ENCODE peak calls at places on chromosomes 11 and 22, in six cellular contexts. M is CD8-positive, alpha-beta T cell; V is mesothelial cell of epicardium; T is testis; A is activated CD8-positive, alpha-beta T cell treated with anti-CD3 and anti-CD28 coated beads for 36 hours; Y is fibroblast of pulmonary artery. R is an unnamed sample.

GRCh38 chr11:456533-456932 is 6.5 kb downstream of the PTDSS2 start:
- DNase-seq in M (peak), V (no peak), T (no peak), A (peak), Y (no peak), R (peak)

GRCh38 chr11:2470495-2470894 is 25.7 kb downstream of the KCNQ1 start:
- DNase-seq in M (no peak), V (no peak), T (no peak), A (no peak), Y (no peak), R (no peak)

GRCh38 chr22:32852346-32853251 is 51.1 kb downstream of the TIMP3 start:
- DNase-seq in M (no peak), V (no peak), T (peak), A (no peak), Y (peak), R (no peak)

GRCh38 chr11:68438658-68439259 is 21.8 kb upstream of the PPP6R3 start:
- DNase-seq in M (no peak), V (no peak), T (no peak), A (no peak), Y (no peak), R (no peak)

GRCh38 chr11:116776522-116776984 is 3.8 kb upstream of the BUD13 start:
- DNase-seq in M (no peak), V (no peak), T (no peak), A (no peak), Y (no peak), R (no peak)

GRCh38 chr11:49995559-49995958 is 13.2 kb upstream of the OR4C12 start:
- DNase-seq in M (no peak), V (no peak), T (peak), A (peak), Y (peak), R (no peak)

GRCh38 chr11:73288197-73288872 is 16.2 kb downstream of the P2RY6 start:
- DNase-seq in M (no peak), V (no peak), T (no peak), A (no peak), Y (no peak), R (no peak)

GRCh38 chr11:6431861-6432260 is 8.9 kb downstream of the HPX start:
- DNase-seq in M (no peak), V (no peak), T (no peak), A (no peak), Y (peak), R (no peak)

GRCh38 chr11:35388054-35388453 is 31.3 kb downstream of the SLC1A2 start:
- DNase-seq in M (no peak), V (no peak), T (no peak), A (no peak), Y (no peak), R (no peak)

GRCh38 chr11:64661146-64661545 is 61.9 kb downstream of the NRXN2 start:
- DNase-seq in M (no peak), V (no peak), T (no peak), A (no peak), Y (peak), R (no peak)

GRCh38 chr11:75508051-75508561 is 17.6 kb downstream of the GDPD5 start:
- DNase-seq in M (peak), V (no peak), T (no peak), A (peak), Y (no peak), R (peak)

GRCh38 chr22:40405178-40406062 is 35.0 kb downstream of the SGSM3 start:
- DNase-seq in M (no peak), V (no peak), T (no peak), A (no peak), Y (no peak), R (no peak)

GRCh38 chr11:103897156-103897555 is 139.3 kb upstream of the DDI1 start:
- DNase-seq in M (no peak), V (no peak), T (no peak), A (no peak), Y (no peak), R (no peak)

GRCh38 chr11:103378931-103379330 is 269.7 kb downstream of the DYNC2H1 start:
- DNase-seq in M (no peak), V (no peak), T (no peak), A (no peak), Y (peak), R (no peak)

GRCh38 chr11:80144932-80145612 is 704.2 kb upstream of the TENM4 start:
- DNase-seq in M (no peak), V (no peak), T (no peak), A (no peak), Y (no peak), R (no peak)

GRCh38 chr11:12150831-12151382 is 40.5 kb downstream of the MICAL2 start:
- DNase-seq in M (no peak), V (no peak), T (peak), A (peak), Y (peak), R (no peak)

GRCh38 chr11:43035011-43035564 is 276.7 kb upstream of the API5 start:
- DNase-seq in M (no peak), V (no peak), T (no peak), A (no peak), Y (no peak), R (no peak)

GRCh38 chr11:125270711-125271110 is 106.2 kb downstream of the PKNOX2 start:
- DNase-seq in M (no peak), V (no peak), T (no peak), A (no peak), Y (no peak), R (no peak)

GRCh38 chr11:5922749-5923426 is 19.2 kb upstream of the OR56A3 start:
- DNase-seq in M (no peak), V (no peak), T (no peak), A (peak), Y (no peak), R (no peak)

GRCh38 chr11:69666752-69667536 is 8.2 kb downstream of the LTO1 start:
- DNase-seq in M (no peak), V (no peak), T (no peak), A (no peak), Y (no peak), R (no peak)

GRCh38 chr11:75161506-75161905 is 10.6 kb downstream of the SLCO2B1 start:
- DNase-seq in M (no peak), V (no peak), T (no peak), A (no peak), Y (peak), R (no peak)

GRCh38 chr11:111944139-111944538 is 7.0 kb downstream of the DIXDC1 start:
- DNase-seq in M (no peak), V (no peak), T (no peak), A (no peak), Y (peak), R (no peak)

GRCh38 chr11:13955971-13956421 is 6.5 kb upstream of the SPON1 start:
- DNase-seq in M (peak), V (peak), T (peak), A (peak), Y (peak), R (peak)

GRCh38 chr11:120334894-120335462 is 1.2 kb upstream of the ARHGEF12 start:
- DNase-seq in M (peak), V (peak), T (peak), A (peak), Y (peak), R (peak)

GRCh38 chr11:75160328-75160757 is 9.4 kb downstream of the SLCO2B1 start:
- DNase-seq in M (no peak), V (no peak), T (no peak), A (no peak), Y (no peak), R (no peak)

DNA sequence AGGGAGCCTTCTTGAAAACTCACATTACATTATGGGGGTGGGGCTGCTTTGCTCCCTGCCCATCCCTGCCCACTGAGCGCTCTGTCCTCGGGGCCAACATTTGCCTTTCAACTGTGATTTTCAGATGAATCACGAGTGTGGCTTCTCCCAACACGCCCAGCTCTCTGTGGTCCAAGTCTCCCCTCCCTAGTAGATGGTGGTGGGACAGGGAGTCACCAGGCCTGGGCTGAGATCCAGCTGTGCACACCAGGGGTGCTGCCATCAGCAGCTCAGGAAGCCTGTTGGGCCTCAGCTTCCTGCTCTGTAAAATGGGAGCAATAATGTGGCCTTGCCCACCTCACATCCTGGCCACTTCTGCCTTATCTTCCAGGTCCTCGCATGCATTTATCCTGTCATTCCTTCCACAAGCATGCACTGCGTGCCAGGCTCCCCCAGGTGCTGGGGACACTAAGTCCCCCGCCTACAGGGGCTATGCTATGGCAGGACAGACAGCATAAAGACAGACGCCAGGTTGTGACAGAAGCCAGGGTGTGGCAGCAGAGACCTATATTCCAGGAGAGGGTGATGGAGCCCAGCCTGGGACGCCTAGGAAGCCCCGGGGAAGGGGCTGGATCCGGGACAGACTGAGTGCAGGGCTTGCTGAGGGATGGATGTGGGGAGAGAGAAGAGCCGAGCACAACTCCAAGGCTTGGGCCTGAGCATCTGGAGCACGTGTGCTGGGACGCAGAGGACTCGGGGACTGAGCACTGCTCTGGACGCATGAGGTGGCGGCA is 30.5 kb downstream of the NFAM1 start:
- DNase-seq in M (no peak), V (no peak), T (no peak), A (no peak), Y (no peak), R (no peak)
- TF ChIP-seq CTCF in M (no peak), V (no peak), T (no peak), A (no peak), Y (no peak), R (no peak)

DNA sequence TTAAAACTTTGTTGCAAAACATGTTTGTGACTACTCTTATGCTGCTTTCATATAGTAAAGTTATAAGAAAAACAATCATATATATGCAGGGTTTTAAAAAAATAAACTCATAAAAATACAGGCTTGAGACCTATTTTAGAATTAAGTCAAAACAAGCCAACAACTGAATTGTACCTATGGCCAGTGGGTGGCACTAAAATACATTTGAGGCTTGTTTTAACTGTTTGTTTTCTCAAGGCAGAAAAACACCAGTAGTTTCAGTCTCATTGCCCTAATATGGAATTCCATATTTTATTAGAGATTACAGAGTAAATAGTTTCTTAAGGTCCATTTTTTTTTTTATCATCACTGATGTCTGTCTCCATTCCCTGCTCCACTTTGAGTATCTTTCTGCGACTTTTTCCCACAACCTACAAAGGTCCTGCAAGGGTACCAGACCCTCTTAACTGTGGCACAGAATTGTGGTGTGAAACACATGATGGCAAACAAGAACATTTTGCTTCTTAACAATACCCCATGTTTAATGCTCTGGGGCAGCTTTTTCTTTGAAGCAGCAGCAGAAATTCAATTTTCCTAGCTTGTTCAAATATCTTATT is 8.5 kb upstream of the CCDC89 start:
- DNase-seq in M (no peak), V (no peak), T (no peak), A (no peak), Y (peak), R (no peak)
- TF ChIP-seq CTCF in M (peak), V (no peak), T (no peak), A (peak), Y (peak), R (peak)

DNA sequence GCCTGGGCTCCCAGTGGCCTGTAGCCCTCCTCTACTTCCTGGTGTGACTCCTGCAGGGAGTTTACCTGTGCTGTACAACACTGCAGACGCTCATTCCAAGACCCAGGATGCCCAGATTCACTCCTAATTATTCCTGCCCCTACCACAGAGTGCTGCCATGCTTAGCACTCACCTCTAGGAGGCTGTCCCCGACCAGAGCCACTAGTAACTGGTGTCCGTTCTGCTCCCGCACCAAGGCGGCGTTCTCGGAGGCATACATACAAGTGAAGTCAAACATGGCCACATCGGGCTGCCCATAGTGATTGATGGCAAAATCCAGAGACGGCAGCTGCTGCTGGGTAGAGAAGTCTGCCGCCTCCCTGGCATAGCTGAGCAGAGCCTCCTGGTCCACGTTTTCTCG is 122.3 kb upstream of the BID start:
- DNase-seq in M (no peak), V (no peak), T (peak), A (no peak), Y (peak), R (no peak)
- TF ChIP-seq CTCF in M (no peak), V (peak), T (no peak), A (no peak), Y (peak), R (no peak)

DNA sequence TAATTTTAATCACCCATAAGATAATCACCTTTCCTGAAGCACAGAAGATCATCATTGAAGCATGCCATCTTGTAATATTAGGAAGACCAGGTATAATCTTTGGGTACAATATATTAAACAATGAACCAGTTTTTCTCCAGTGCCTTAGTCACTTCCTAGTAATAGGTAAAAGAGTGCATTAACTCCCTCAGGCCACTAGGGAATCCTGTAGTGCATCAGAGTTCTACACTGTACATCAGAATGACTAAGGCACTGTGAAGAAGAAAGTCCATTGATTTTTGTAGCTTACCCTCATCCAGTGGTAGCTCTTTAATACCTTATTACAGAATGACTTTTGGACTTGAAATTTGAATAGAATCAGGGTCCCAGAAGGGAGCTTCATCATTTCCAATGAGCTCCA is 4.5 kb downstream of the C11orf87 start:
- DNase-seq in M (no peak), V (no peak), T (no peak), A (no peak), Y (no peak), R (no peak)
- TF ChIP-seq CTCF in M (no peak), V (peak), T (no peak), A (no peak), Y (peak), R (no peak)

DNA sequence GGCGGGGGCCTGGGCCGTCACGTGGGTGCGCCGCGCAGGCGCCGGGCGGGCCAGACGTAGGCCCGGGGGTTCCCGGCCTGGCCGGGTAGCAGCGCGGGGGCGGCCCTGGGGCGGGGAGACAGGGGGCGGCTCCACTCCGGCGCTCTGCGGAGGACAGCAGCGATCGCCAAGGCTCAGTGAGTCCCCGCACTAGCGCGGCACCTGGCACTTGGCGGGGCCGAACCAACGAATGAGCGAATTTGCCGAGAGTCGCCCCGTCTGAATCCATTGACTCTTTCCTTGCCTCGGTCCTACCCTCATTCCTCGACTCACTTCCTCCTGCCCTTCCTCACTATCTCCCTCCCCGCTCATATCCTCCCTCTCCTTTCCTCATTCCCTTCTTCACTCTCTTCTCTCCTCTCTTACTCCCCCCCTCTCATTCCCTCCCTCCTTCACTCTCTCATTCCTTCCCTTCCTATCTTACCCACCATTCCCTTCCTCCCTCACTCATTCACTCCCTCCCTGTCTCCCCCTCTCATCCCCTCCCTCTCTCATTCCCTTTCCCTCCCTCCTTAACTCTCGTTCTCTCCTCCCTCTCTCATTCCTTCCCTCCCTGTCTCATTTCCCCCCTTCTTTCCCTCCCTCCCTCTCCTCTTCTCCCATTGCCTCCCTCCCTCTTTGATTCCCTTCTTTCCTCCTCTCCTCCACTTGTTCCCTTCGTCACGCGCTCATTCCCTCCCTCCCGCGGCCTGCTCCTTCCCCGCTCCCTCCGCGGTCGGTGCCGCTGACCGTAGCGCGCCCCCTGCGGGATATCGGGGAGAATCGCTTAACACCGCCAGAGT is 476 bp upstream of the KLHL22 start:
- DNase-seq in M (peak), V (peak), T (peak), A (peak), Y (peak), R (peak)
- TF ChIP-seq CTCF in M (peak), V (no peak), T (peak), A (peak), Y (peak), R (peak)

GRCh38 chr11:78744949-78745348 is 170.3 kb upstream of the NARS2 start:
- DNase-seq in M (no peak), V (no peak), T (no peak), A (no peak), Y (no peak), R (no peak)

GRCh38 chr11:78744202-78744601 is 169.5 kb upstream of the NARS2 start:
- DNase-seq in M (no peak), V (no peak), T (no peak), A (no peak), Y (no peak), R (no peak)

GRCh38 chr11:78740175-78741161 is 165.8 kb upstream of the NARS2 start:
- DNase-seq in M (no peak), V (no peak), T (no peak), A (no peak), Y (no peak), R (no peak)

GRCh38 chr11:78741794-78742193 is 167.1 kb upstream of the NARS2 start:
- DNase-seq in M (no peak), V (no peak), T (no peak), A (no peak), Y (no peak), R (no peak)

GRCh38 chr11:78742430-78742829 is 167.8 kb upstream of the NARS2 start:
- DNase-seq in M (no peak), V (no peak), T (no peak), A (no peak), Y (no peak), R (no peak)
- TF ChIP-seq CTCF in M (no peak), V (no peak), T (no peak), A (no peak), Y (no peak), R (no peak)

DNA sequence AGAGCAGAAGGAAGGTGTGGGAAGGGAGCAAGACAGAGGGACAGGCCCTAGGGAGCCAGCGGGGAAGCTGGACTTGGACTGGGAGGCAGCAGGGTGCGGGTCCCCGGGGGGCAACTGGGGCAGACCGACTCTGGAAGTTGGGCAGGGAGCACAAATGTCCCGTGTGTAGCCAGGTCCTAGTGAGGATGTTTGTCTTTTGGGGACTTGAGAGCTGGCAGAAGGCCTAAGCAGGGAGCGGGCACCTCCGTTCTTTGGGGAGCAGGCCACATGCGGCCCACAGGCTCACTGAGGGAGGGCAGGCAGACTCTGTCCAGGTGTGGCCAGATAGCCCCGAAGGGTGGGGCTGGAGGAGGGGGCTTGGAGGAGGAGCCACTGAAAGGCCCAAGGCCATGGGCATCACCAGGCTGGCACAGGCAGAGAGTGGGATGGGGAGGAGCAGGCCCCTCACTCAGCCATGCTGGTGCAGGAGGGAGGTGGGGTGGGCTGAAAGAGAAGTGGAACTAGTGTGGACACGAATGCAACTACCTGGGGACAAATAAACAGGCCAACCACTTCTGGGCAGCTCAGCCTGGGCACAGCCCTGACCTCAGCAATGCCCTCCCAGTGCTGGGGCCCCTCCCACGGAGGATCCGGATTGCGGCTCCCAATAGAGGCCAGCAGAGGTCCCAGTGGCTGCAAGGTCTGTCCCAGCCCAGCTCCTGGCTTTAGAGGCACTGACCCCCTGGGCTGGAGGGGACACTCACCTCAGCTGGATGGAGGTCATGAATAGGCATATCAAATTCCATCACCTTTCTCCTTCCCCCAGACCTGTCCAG is 1.3 kb upstream of the SCARF2 start:
- DNase-seq in M (no peak), V (no peak), T (no peak), A (no peak), Y (peak), R (peak)
- TF ChIP-seq CTCF in M (no peak), V (no peak), T (no peak), A (no peak), Y (peak), R (no peak)

GRCh38 chr22:29799217-29799680 is 32.1 kb downstream of the UQCR10 start:
- DNase-seq in M (no peak), V (no peak), T (peak), A (no peak), Y (peak), R (no peak)
- TF ChIP-seq CTCF in M (no peak), V (no peak), T (no peak), A (no peak), Y (no peak), R (no peak)

R was measured in GM10248.